ENCODE peak calls at places on chromosome 20, in four cellular contexts. P is neuronal stem cell, Z is mesenchymal stem cell, Q is H1. A is an unnamed sample.

GRCh38 chr20:18632196-18632789 is 44.4 kb downstream of the DTD1 start:
- DNase-seq in P (peak), Z (peak), Q (peak), A (peak)

GRCh38 chr20:7993238-7993637 is 26.3 kb downstream of the TMX4 start:
- DNase-seq in P (no peak), Z (no peak), Q (no peak), A (no peak)

GRCh38 chr20:1173698-1174097 is 11.1 kb downstream of the TMEM74B start:
- DNase-seq in P (no peak), Z (no peak), Q (no peak), A (no peak)

GRCh38 chr20:49278817-49279676 is 1.2 kb upstream of the ZNFX1 start:
- DNase-seq in P (no peak), Z (peak), Q (no peak), A (no peak)

GRCh38 chr20:57896017-57896416 is 186.2 kb upstream of the PMEPA1 start:
- DNase-seq in P (no peak), Z (no peak), Q (no peak), A (no peak)

GRCh38 chr20:23114018-23114417 is 27.9 kb upstream of the CD93 start:
- DNase-seq in P (no peak), Z (no peak), Q (no peak), A (no peak)

GRCh38 chr20:19408971-19409370 is 196.5 kb downstream of the SLC24A3 start:
- DNase-seq in P (no peak), Z (no peak), Q (no peak), A (no peak)

GRCh38 chr20:25281541-25281991 is 33.7 kb downstream of the PYGB start:
- DNase-seq in P (no peak), Z (no peak), Q (no peak), A (no peak)

GRCh38 chr20:25254986-25255680 is 7.2 kb downstream of the PYGB start:
- DNase-seq in P (no peak), Z (no peak), Q (no peak), A (peak)

GRCh38 chr20:38023181-38024085 is 9.8 kb downstream of the TTI1 start:
- DNase-seq in P (no peak), Z (peak), Q (no peak), A (no peak)

GRCh38 chr20:48064929-48065328 is 279.6 kb upstream of the SULF2 start:
- DNase-seq in P (no peak), Z (peak), Q (no peak), A (no peak)

GRCh38 chr20:3404402-3404801 is 3.1 kb downstream of the DNAAF9 start:
- DNase-seq in P (no peak), Z (no peak), Q (no peak), A (no peak)

GRCh38 chr20:3749689-3750639 is 17.5 kb downstream of the HSPA12B start:
- DNase-seq in P (peak), Z (peak), Q (peak), A (peak)

GRCh38 chr20:4813839-4814695 is 92.4 kb downstream of the PRND start:
- DNase-seq in P (no peak), Z (no peak), Q (no peak), A (no peak)

GRCh38 chr20:37901667-37902503 is 1.0 kb upstream of the VSTM2L start:
- DNase-seq in P (no peak), Z (peak), Q (peak), A (peak)

GRCh38 chr20:32365560-32365959 is 7.4 kb downstream of the ASXL1 start:
- DNase-seq in P (no peak), Z (no peak), Q (no peak), A (no peak)

GRCh38 chr20:48201881-48202280 is 416.6 kb upstream of the SULF2 start:
- DNase-seq in P (no peak), Z (no peak), Q (no peak), A (no peak)

GRCh38 chr20:25574411-25574810 is 10.9 kb downstream of the NINL start:
- DNase-seq in P (no peak), Z (peak), Q (no peak), A (no peak)

GRCh38 chr20:34907616-34908469 is 31.4 kb downstream of the ACSS2 start:
- DNase-seq in P (no peak), Z (peak), Q (no peak), A (no peak)

GRCh38 chr20:48709744-48710143 is 118.1 kb downstream of the PREX1 start:
- DNase-seq in P (no peak), Z (no peak), Q (no peak), A (no peak)

GRCh38 chr20:32396656-32397160 is 38.6 kb downstream of the ASXL1 start:
- DNase-seq in P (no peak), Z (peak), Q (no peak), A (no peak)

GRCh38 chr20:47346172-47346571 is 10.3 kb downstream of the ZMYND8 start:
- DNase-seq in P (no peak), Z (no peak), Q (no peak), A (no peak)

GRCh38 chr20:34001378-34001777 is 7.7 kb downstream of the RALY start:
- DNase-seq in P (no peak), Z (no peak), Q (no peak), A (no peak)

GRCh38 chr20:32435449-32436107 is 77.4 kb downstream of the ASXL1 start:
- DNase-seq in P (no peak), Z (no peak), Q (no peak), A (no peak)

GRCh38 chr20:24955045-24955444 is 6.0 kb downstream of the CST7 start:
- DNase-seq in P (no peak), Z (no peak), Q (peak), A (peak)

GRCh38 chr20:57780398-57780797 is 70.6 kb upstream of the PMEPA1 start:
- DNase-seq in P (no peak), Z (no peak), Q (no peak), A (no peak)

GRCh38 chr20:38132156-38132909 is 32.7 kb downstream of the TGM2 start:
- DNase-seq in P (no peak), Z (no peak), Q (no peak), A (no peak)

GRCh38 chr20:2217857-2218529 is 77.8 kb upstream of the TGM3 start:
- DNase-seq in P (no peak), Z (no peak), Q (no peak), A (no peak)

GRCh38 chr20:1660263-1660662 is 2.7 kb upstream of the SIRPG start:
- DNase-seq in P (no peak), Z (no peak), Q (no peak), A (no peak)

GRCh38 chr20:438581-439469 is 23.5 kb downstream of the TBC1D20 start:
- DNase-seq in P (no peak), Z (no peak), Q (no peak), A (no peak)

GRCh38 chr20:62722627-62723026 is 14.0 kb downstream of the NTSR1 start:
- DNase-seq in P (no peak), Z (no peak), Q (no peak), A (no peak)

GRCh38 chr20:48773837-48774418 is 53.9 kb downstream of the PREX1 start:
- DNase-seq in P (no peak), Z (peak), Q (no peak), A (no peak)

GRCh38 chr20:35312348-35312747 is 20.1 kb upstream of the FAM83C start:
- DNase-seq in P (no peak), Z (peak), Q (no peak), A (no peak)

GRCh38 chr20:44335675-44336074 is 1.2 kb upstream of the R3HDML start:
- DNase-seq in P (no peak), Z (no peak), Q (no peak), A (no peak)
- H2BK12ac ChIP-seq in P (no peak), Z (no peak), Q (no peak), A (no peak)

GRCh38 chr20:6559791-6560190 is 207.7 kb upstream of the BMP2 start:
- DNase-seq in P (no peak), Z (no peak), Q (no peak), A (no peak)
- H3K14ac ChIP-seq in P (no peak), Z (no peak), Q (no peak), A (no peak)

GRCh38 chr20:17456226-17456625 is 75.0 kb downstream of the BFSP1 start:
- DNase-seq in P (no peak), Z (no peak), Q (no peak), A (no peak)
- H2BK12ac ChIP-seq in P (no peak), Z (no peak), Q (no peak), A (no peak)

GRCh38 chr20:36528176-36528874 is 13.0 kb upstream of the MYL9 start:
- DNase-seq in P (no peak), Z (no peak), Q (no peak), A (no peak)
- H3K14ac ChIP-seq in P (no peak), Z (no peak), Q (no peak), A (no peak)

DNA sequence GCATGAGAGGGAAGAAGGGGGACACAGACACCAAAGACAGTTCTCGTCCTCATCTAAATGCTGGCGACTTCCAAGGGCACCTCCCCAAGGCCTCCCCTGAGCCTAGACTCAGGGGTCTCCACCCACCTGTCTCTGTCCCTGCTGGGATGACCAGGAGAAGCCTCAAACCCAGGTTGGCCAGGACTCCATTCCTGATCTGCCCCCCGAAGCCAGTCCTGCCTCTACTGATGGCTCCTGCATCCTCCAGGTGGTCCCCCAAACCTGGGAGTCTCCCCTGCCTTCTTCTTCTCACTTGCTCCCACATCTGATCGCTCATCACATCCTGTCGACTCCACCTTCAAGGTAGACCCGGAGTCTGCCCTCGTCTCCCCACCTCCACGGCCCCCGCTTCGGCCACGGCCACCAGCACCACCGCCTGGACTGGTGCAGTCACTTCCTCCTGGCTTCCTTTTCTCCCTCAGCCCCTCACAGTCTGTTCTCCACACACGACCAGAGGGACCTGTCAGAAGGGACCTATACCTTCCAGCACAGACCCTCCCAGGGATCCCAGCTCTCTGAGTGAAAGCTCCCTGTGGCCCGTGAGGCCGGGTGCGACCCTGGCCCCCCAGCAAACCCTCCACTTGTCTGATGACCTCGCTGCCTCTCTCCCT is 92.1 kb downstream of the CEBPB start:
- DNase-seq in P (no peak), Z (no peak), Q (no peak), A (no peak)
- H2BK12ac ChIP-seq in P (peak), Z (peak), Q (no peak), A (no peak)

DNA sequence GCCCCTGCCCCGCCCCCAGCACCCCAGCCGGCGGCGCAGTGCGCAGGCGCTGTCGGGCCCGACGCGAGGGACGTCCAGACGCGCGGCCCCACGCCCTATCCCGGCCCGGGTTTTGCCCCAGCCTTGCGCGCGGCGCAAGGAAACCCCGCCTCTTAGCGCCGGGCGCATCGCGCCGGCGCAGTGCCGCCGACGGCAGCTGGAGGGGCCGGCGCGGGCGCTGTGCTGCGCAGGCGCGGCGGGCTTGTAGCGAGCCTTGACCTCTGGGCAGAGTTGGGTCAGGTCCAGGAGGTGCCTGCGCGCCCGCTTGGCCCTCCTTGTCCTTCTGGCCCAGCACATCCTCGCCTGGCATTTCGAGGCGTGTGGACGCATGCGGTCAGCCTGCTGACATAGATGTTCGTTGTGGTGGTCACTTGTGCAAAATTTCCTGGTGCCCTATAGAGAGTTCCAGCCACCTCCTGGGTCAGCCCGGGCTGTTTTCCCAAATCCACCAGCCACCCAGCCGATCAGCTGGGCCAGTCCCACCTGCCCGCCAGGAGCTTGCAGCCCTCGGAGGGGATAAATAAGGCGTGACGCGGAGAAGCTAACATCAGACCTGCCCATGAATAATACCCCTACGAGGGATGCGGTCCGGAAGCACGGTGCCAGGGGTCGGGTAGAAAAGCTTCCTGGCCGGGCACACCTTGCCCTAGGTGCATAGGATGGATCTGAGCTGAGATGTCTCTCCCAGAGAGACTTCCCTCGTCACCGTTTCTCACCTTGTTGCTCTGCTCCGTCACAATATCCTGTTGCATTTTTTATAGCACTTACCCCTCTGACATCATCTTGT is 423 bp upstream of the PRELID3B start:
- DNase-seq in P (peak), Z (peak), Q (peak), A (peak)
- H3K14ac ChIP-seq in P (no peak), Z (peak), Q (no peak), A (no peak)

GRCh38 chr20:53867741-53868351 is 202.5 kb downstream of the BCAS1 start:
- DNase-seq in P (no peak), Z (no peak), Q (no peak), A (no peak)
- H2BK12ac ChIP-seq in P (no peak), Z (peak), Q (peak), A (no peak)

GRCh38 chr20:45044084-45044573 is 56.8 kb downstream of the KCNS1 start:
- DNase-seq in P (peak), Z (peak), Q (no peak), A (peak)
- H3K14ac ChIP-seq in P (no peak), Z (no peak), Q (no peak), A (no peak)

A was measured in H9.